ENCODE peak calls at places on chromosomes 11 and 22, in seven cellular contexts. One of them, this sample, is unnamed.

GRCh38 chr11:16780146-16780545 is 41.7 kb downstream of the C11orf58 start:
- DNase-seq in HT1080: no peak
- DNase-seq in stimulated activated CD4-positive, alpha-beta T cell treated with anti-CD3 and anti-CD28 coated beads, Interleukin-4, amount 100 ng/mL, for 24 hours: no peak
- DNase-seq in kidney tubule cell: no peak
- DNase-seq in SK-N-SH: peak; percentile 60
- DNase-seq in IMR-90: no peak
- DNase-seq in mucosa of gallbladder: no peak
- DNase-seq in this sample: no peak

GRCh38 chr11:133019545-133019944 is 512.8 kb downstream of the OPCML start:
- DNase-seq in HT1080: no peak
- DNase-seq in stimulated activated CD4-positive, alpha-beta T cell treated with anti-CD3 and anti-CD28 coated beads, Interleukin-4, amount 100 ng/mL, for 24 hours: no peak
- DNase-seq in kidney tubule cell: no peak
- DNase-seq in SK-N-SH: no peak
- DNase-seq in IMR-90: no peak
- DNase-seq in mucosa of gallbladder: no peak
- DNase-seq in this sample: no peak

GRCh38 chr22:39254789-39255298 is 10.1 kb upstream of the PDGFB start:
- DNase-seq in HT1080: peak; percentile 68
- DNase-seq in stimulated activated CD4-positive, alpha-beta T cell treated with anti-CD3 and anti-CD28 coated beads, Interleukin-4, amount 100 ng/mL, for 24 hours: peak; percentile 45
- DNase-seq in kidney tubule cell: peak; percentile 91
- DNase-seq in SK-N-SH: no peak
- DNase-seq in IMR-90: peak; percentile 79
- DNase-seq in mucosa of gallbladder: no peak
- DNase-seq in this sample: peak; percentile 64

GRCh38 chr11:118152552-118153471 is at the start of gene SCN4B:
- DNase-seq in HT1080: no peak
- DNase-seq in stimulated activated CD4-positive, alpha-beta T cell treated with anti-CD3 and anti-CD28 coated beads, Interleukin-4, amount 100 ng/mL, for 24 hours: no peak
- DNase-seq in kidney tubule cell: peak; percentile 57
- DNase-seq in SK-N-SH: peak; percentile 94
- DNase-seq in IMR-90: peak; percentile 20
- DNase-seq in mucosa of gallbladder: peak; percentile 50
- DNase-seq in this sample: no peak

GRCh38 chr11:119144825-119145476 is 3.9 kb upstream of the ABCG4 start:
- DNase-seq in HT1080: peak; percentile 76
- DNase-seq in stimulated activated CD4-positive, alpha-beta T cell treated with anti-CD3 and anti-CD28 coated beads, Interleukin-4, amount 100 ng/mL, for 24 hours: peak; percentile 20
- DNase-seq in kidney tubule cell: peak; percentile 77
- DNase-seq in SK-N-SH: peak; percentile 93
- DNase-seq in IMR-90: peak; percentile 68
- DNase-seq in mucosa of gallbladder: peak; percentile 47
- DNase-seq in this sample: peak; percentile 70

GRCh38 chr11:1839204-1839923 is 583 bp downstream of the TNNI2 start:
- DNase-seq in HT1080: no peak
- DNase-seq in stimulated activated CD4-positive, alpha-beta T cell treated with anti-CD3 and anti-CD28 coated beads, Interleukin-4, amount 100 ng/mL, for 24 hours: no peak
- DNase-seq in kidney tubule cell: no peak
- DNase-seq in SK-N-SH: no peak
- DNase-seq in IMR-90: no peak
- DNase-seq in mucosa of gallbladder: no peak
- DNase-seq in this sample: no peak

GRCh38 chr11:8258771-8259170 is 4.9 kb downstream of the LMO1 start:
- DNase-seq in HT1080: peak; percentile 49
- DNase-seq in stimulated activated CD4-positive, alpha-beta T cell treated with anti-CD3 and anti-CD28 coated beads, Interleukin-4, amount 100 ng/mL, for 24 hours: no peak
- DNase-seq in kidney tubule cell: peak; percentile 86
- DNase-seq in SK-N-SH: no peak
- DNase-seq in IMR-90: peak; percentile 26
- DNase-seq in mucosa of gallbladder: no peak
- DNase-seq in this sample: peak; percentile 65

GRCh38 chr11:124424384-124424921 is at the start of gene OR8B4:
- DNase-seq in HT1080: no peak
- DNase-seq in stimulated activated CD4-positive, alpha-beta T cell treated with anti-CD3 and anti-CD28 coated beads, Interleukin-4, amount 100 ng/mL, for 24 hours: no peak
- DNase-seq in kidney tubule cell: no peak
- DNase-seq in SK-N-SH: no peak
- DNase-seq in IMR-90: no peak
- DNase-seq in mucosa of gallbladder: no peak
- DNase-seq in this sample: no peak

GRCh38 chr11:100930185-100930778 is 199.3 kb downstream of the PGR start:
- DNase-seq in HT1080: peak; percentile 59
- DNase-seq in stimulated activated CD4-positive, alpha-beta T cell treated with anti-CD3 and anti-CD28 coated beads, Interleukin-4, amount 100 ng/mL, for 24 hours: no peak
- DNase-seq in kidney tubule cell: peak; percentile 70
- DNase-seq in SK-N-SH: peak; percentile 6
- DNase-seq in IMR-90: peak; percentile 81
- DNase-seq in mucosa of gallbladder: no peak
- DNase-seq in this sample: no peak

GRCh38 chr11:18727499-18728236 is 1.7 kb upstream of the IGSF22 start:
- DNase-seq in HT1080: peak; percentile 26
- DNase-seq in stimulated activated CD4-positive, alpha-beta T cell treated with anti-CD3 and anti-CD28 coated beads, Interleukin-4, amount 100 ng/mL, for 24 hours: peak; percentile 58
- DNase-seq in kidney tubule cell: peak; percentile 35
- DNase-seq in SK-N-SH: peak; percentile 87
- DNase-seq in IMR-90: peak; percentile 16
- DNase-seq in mucosa of gallbladder: no peak
- DNase-seq in this sample: no peak

GRCh38 chr11:1494650-1495049 is 8.1 kb upstream of the MOB2 start:
- DNase-seq in HT1080: no peak
- DNase-seq in stimulated activated CD4-positive, alpha-beta T cell treated with anti-CD3 and anti-CD28 coated beads, Interleukin-4, amount 100 ng/mL, for 24 hours: no peak
- DNase-seq in kidney tubule cell: no peak
- DNase-seq in SK-N-SH: no peak
- DNase-seq in IMR-90: no peak
- DNase-seq in mucosa of gallbladder: no peak
- DNase-seq in this sample: no peak

GRCh38 chr11:69383946-69384547 is 90.1 kb downstream of the MYEOV start:
- DNase-seq in HT1080: no peak
- DNase-seq in stimulated activated CD4-positive, alpha-beta T cell treated with anti-CD3 and anti-CD28 coated beads, Interleukin-4, amount 100 ng/mL, for 24 hours: no peak
- DNase-seq in kidney tubule cell: no peak
- DNase-seq in SK-N-SH: no peak
- DNase-seq in IMR-90: no peak
- DNase-seq in mucosa of gallbladder: no peak
- DNase-seq in this sample: no peak

GRCh38 chr11:90449643-90450042 is 226.8 kb upstream of the CHORDC1 start:
- DNase-seq in HT1080: no peak
- DNase-seq in stimulated activated CD4-positive, alpha-beta T cell treated with anti-CD3 and anti-CD28 coated beads, Interleukin-4, amount 100 ng/mL, for 24 hours: no peak
- DNase-seq in kidney tubule cell: no peak
- DNase-seq in SK-N-SH: peak; percentile 11
- DNase-seq in IMR-90: no peak
- DNase-seq in mucosa of gallbladder: no peak
- DNase-seq in this sample: no peak

GRCh38 chr22:31378123-31378522 is 21.3 kb upstream of the DRG1 start:
- DNase-seq in HT1080: no peak
- DNase-seq in stimulated activated CD4-positive, alpha-beta T cell treated with anti-CD3 and anti-CD28 coated beads, Interleukin-4, amount 100 ng/mL, for 24 hours: no peak
- DNase-seq in kidney tubule cell: no peak
- DNase-seq in SK-N-SH: no peak
- DNase-seq in IMR-90: peak; percentile 31
- DNase-seq in mucosa of gallbladder: no peak
- DNase-seq in this sample: no peak

GRCh38 chr22:49590851-49591445 is 236.7 kb downstream of the BRD1 start:
- DNase-seq in HT1080: no peak
- DNase-seq in stimulated activated CD4-positive, alpha-beta T cell treated with anti-CD3 and anti-CD28 coated beads, Interleukin-4, amount 100 ng/mL, for 24 hours: no peak
- DNase-seq in kidney tubule cell: no peak
- DNase-seq in SK-N-SH: no peak
- DNase-seq in IMR-90: no peak
- DNase-seq in mucosa of gallbladder: no peak
- DNase-seq in this sample: no peak

GRCh38 chr11:32400196-32400595 is 35.1 kb downstream of the WT1 start:
- DNase-seq in HT1080: no peak
- DNase-seq in stimulated activated CD4-positive, alpha-beta T cell treated with anti-CD3 and anti-CD28 coated beads, Interleukin-4, amount 100 ng/mL, for 24 hours: no peak
- DNase-seq in kidney tubule cell: peak; percentile 46
- DNase-seq in SK-N-SH: no peak
- DNase-seq in IMR-90: peak; percentile 10
- DNase-seq in mucosa of gallbladder: no peak
- DNase-seq in this sample: no peak

GRCh38 chr11:94785509-94785908 is 17.4 kb downstream of the AMOTL1 start:
- DNase-seq in HT1080: no peak
- DNase-seq in stimulated activated CD4-positive, alpha-beta T cell treated with anti-CD3 and anti-CD28 coated beads, Interleukin-4, amount 100 ng/mL, for 24 hours: no peak
- DNase-seq in kidney tubule cell: no peak
- DNase-seq in SK-N-SH: peak; percentile 44
- DNase-seq in IMR-90: no peak
- DNase-seq in mucosa of gallbladder: no peak
- DNase-seq in this sample: no peak

GRCh38 chr11:132904091-132904490 is 628.2 kb downstream of the OPCML start:
- DNase-seq in HT1080: no peak
- DNase-seq in stimulated activated CD4-positive, alpha-beta T cell treated with anti-CD3 and anti-CD28 coated beads, Interleukin-4, amount 100 ng/mL, for 24 hours: no peak
- DNase-seq in kidney tubule cell: no peak
- DNase-seq in SK-N-SH: no peak
- DNase-seq in IMR-90: no peak
- DNase-seq in mucosa of gallbladder: no peak
- DNase-seq in this sample: no peak

This sample was measured in CD14-positive monocyte.